ENCODE peak calls at places on chromosomes 2 and 18, in six cellular contexts. D is GM12891, T is spleen, L is GM12878, I is HL-60, M is endothelial cell of umbilical vein. N is an unnamed sample.

GRCh38 chr2:16389611-16390010 is 276.0 kb downstream of the CYRIA start:
- DNase-seq in T (no peak), L (no peak), D (no peak), M (no peak), I (no peak), N (no peak)

GRCh38 chr18:55779461-55779710 is 191.4 kb upstream of the TCF4 start:
- DNase-seq in T (peak; percentile 72), M (no peak), L (no peak), I (no peak), D (no peak), N (peak; percentile 39)

GRCh38 chr2:128500136-128500800 is 181.6 kb upstream of the HS6ST1 start:
- DNase-seq in I (no peak), L (no peak), T (peak; percentile 54), D (no peak), M (no peak), N (no peak)

GRCh38 chr2:226738191-226738820 is 61.3 kb downstream of the IRS1 start:
- DNase-seq in L (no peak), T (no peak), I (no peak), D (no peak), M (no peak), N (no peak)

GRCh38 chr18:58618822-58619553 is 9.9 kb downstream of the ALPK2 start:
- DNase-seq in M (no peak), I (no peak), D (no peak), L (no peak), T (no peak), N (no peak)

GRCh38 chr2:150903461-150903860 is 358.2 kb downstream of the RBM43 start:
- DNase-seq in I (no peak), M (no peak), T (no peak), L (no peak), D (no peak), N (no peak)

GRCh38 chr2:224793961-224794360 is 77.8 kb upstream of the CCDC195 start:
- DNase-seq in T (no peak), D (no peak), I (no peak), M (no peak), L (no peak), N (peak; percentile 64)

GRCh38 chr2:174730530-174731018 is 33.7 kb downstream of the CHRNA1 start:
- DNase-seq in T (no peak), L (no peak), D (no peak), M (no peak), I (no peak), N (no peak)

GRCh38 chr2:17573085-17573805 is 32.7 kb downstream of the VSNL1 start:
- DNase-seq in D (no peak), T (no peak), M (no peak), L (no peak), I (no peak), N (no peak)

GRCh38 chr2:86512034-86512433 is 51.2 kb downstream of the CHMP3 start:
- DNase-seq in D (no peak), L (no peak), T (no peak), I (no peak), M (no peak), N (no peak)

GRCh38 chr2:171319164-171319810 is 114.5 kb downstream of the METTL8 start:
- DNase-seq in T (no peak), D (no peak), L (peak; percentile 98), M (peak; percentile 86), I (no peak), N (no peak)

GRCh38 chr18:10252494-10252893 is 201.9 kb upstream of the APCDD1 start:
- DNase-seq in I (no peak), T (no peak), L (no peak), M (no peak), D (no peak), N (no peak)

GRCh38 chr2:126809357-126809756 is 89.3 kb upstream of the TEX51 start:
- DNase-seq in I (no peak), T (no peak), L (no peak), D (no peak), M (no peak), N (no peak)

GRCh38 chr2:157055660-157056199 is 201.8 kb upstream of the GALNT5 start:
- DNase-seq in L (no peak), T (no peak), D (no peak), I (no peak), M (peak; percentile 61), N (peak; percentile 32)

GRCh38 chr2:27038631-27039339 is 6.0 kb downstream of the TMEM214 start:
- DNase-seq in I (no peak), T (peak; percentile 58), L (no peak), M (no peak), D (no peak), N (no peak)

GRCh38 chr2:156826342-156826933 is 390.3 kb downstream of the GPD2 start:
- DNase-seq in D (no peak), I (no peak), M (no peak), L (no peak), T (no peak), N (no peak)

GRCh38 chr18:70385474-70385873 is 96.6 kb downstream of the SOCS6 start:
- DNase-seq in M (no peak), T (no peak), L (no peak), I (no peak), D (no peak), N (no peak)

GRCh38 chr2:145027073-145027459 is 507.1 kb upstream of the ZEB2 start:
- DNase-seq in I (no peak), L (no peak), D (no peak), M (no peak), T (no peak), N (no peak)

GRCh38 chr18:33020877-33021276 is 248.1 kb upstream of the KLHL14 start:
- DNase-seq in M (no peak), T (no peak), L (no peak), I (no peak), D (no peak), N (no peak)

GRCh38 chr2:219286436-219287115 is 7.4 kb downstream of the DNAJB2 start:
- DNase-seq in T (peak; percentile 74), L (no peak), D (no peak), M (no peak), I (no peak), N (no peak)

GRCh38 chr2:101843048-101843447 is 145.5 kb downstream of the MAP4K4 start:
- DNase-seq in M (peak; percentile 55), D (no peak), T (no peak), L (no peak), I (no peak), N (no peak)

GRCh38 chr18:49016648-49017539 is 66.1 kb upstream of the SMAD7 start:
- DNase-seq in M (peak; percentile 22), L (no peak), I (no peak), D (peak; percentile 15), T (peak; percentile 64), N (no peak)

GRCh38 chr2:189799531-189799930 is 15.3 kb downstream of the PMS1 start:
- DNase-seq in L (no peak), I (no peak), T (no peak), M (peak; percentile 65), D (no peak), N (no peak)

DNA sequence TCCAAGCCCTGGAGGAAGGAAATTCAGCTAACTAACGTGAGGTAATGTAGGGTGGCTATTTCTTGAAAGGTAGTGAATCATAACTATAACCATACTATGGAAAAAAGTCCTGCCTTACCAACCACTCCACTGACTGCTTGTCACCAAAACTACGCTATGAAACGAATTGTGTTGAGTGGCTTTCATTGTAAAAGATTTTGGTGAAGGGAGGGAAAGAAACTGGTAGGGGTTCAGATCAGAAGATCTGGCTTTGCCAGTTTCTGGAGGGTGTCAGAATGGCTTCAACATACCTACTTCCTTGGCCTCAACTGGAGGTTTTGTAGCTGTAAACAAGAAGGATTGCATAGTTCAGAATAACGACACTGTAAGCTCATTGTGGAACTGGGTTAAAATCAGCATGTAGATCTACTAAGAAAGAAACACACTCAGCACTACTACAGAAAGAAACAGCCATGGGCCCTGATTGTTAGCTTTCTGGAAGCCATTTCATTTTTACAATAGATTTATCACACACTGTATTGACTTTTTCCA is 2.1 kb upstream of the ITGA4 start:
- DNase-seq in T (no peak), D (no peak), L (no peak), I (no peak), M (no peak), N (no peak)
- TF ChIP-seq POLR2AphosphoS5 in T (no peak), D (no peak), L (no peak), I (no peak), M (no peak), N (no peak)

GRCh38 chr2:97935719-97936161 is 60.0 kb downstream of the TMEM131 start:
- DNase-seq in D (no peak), I (no peak), L (no peak), T (no peak), M (no peak), N (no peak)
- TF ChIP-seq POLR2AphosphoS5 in D (no peak), I (no peak), L (no peak), T (no peak), M (no peak), N (no peak)

DNA sequence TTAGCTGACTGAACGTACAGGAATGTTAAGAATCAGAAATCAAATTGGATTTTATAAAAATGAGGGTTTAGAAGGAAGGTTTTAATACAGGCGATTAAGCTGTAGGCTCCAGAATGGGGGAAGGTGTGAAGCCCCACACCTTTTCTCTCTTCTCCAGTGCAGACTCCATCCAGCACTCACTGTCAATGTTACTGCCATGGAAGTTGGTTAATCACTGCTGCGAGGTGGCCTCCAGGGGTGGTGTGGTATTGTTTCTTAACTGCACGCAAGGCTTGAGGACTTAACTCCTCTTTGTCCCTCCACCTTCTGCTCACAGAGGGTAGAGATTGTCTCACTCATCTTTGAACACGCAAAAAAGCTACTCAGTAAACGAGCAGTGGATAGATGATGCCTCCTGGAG is 26.9 kb upstream of the YWHAQ start:
- DNase-seq in T (no peak), I (no peak), M (no peak), L (no peak), D (no peak), N (no peak)
- TF ChIP-seq POLR2AphosphoS5 in T (no peak), I (no peak), M (no peak), L (no peak), D (no peak), N (no peak)

GRCh38 chr2:199468561-199469513 is 11.1 kb upstream of the SATB2 start:
- DNase-seq in I (no peak), T (no peak), M (no peak), D (no peak), L (no peak), N (no peak)

GRCh38 chr2:199469514-199470360 is 12.0 kb upstream of the SATB2 start:
- DNase-seq in L (no peak), I (no peak), T (no peak), M (no peak), D (no peak), N (no peak)

GRCh38 chr2:199470672-199471442 is 13.1 kb upstream of the SATB2 start:
- DNase-seq in D (no peak), I (no peak), L (no peak), T (no peak), M (no peak), N (no peak)

GRCh38 chr2:199470361-199470671 is 12.6 kb upstream of the SATB2 start:
- DNase-seq in M (no peak), L (no peak), I (no peak), T (no peak), D (no peak), N (no peak)

DNA sequence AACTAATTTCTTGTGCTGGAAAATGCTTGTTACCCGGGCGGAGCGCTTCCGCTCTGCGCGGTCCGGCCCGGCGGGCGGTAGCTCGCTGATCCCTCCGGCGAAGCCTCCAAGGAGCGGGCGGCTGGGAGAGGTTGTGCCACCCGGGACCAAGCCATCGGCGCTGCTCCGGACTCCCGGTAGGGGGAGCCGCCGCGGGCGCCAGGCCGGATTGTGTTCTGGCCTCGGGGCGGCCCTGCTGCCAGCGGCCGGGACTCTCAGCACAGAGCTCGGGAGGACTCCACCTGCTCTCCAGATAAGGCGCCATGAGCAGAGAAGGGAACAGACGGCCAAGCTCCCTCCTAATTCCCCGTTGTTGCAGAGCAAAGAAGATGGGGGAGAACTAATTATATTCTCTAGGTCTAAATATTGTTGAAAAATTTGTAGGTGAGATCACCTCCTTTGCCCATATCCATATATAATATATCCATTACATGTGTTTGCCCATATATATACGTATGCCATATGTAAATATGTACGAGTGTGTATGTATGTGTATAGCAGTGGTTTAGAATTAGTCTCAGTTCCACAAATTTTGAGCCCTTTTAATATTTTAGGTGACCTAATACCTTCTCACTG is 13.8 kb upstream of the SATB2 start:
- DNase-seq in D (no peak), L (no peak), M (peak; percentile 36), T (peak; percentile 83), I (peak; percentile 18), N (no peak)
- TF ChIP-seq POLR2AphosphoS5 in D (no peak), L (no peak), M (no peak), T (peak; percentile 53), I (no peak), N (no peak)

N was measured in SK-N-MC.